ENCODE peak calls at places on chromosome 3, in ten cellular contexts. Z, W, T, S, I, G, O, J, E and A are unnamed samples.

GRCh38 chr3:133330043-133330442 is 69.8 kb upstream of the BFSP2 start:
- DNase-seq in Z (no peak), G (no peak), T (no peak), W (no peak), J (peak), S (no peak), E (no peak), I (peak), O (no peak), A (no peak)

GRCh38 chr3:173429076-173429475 is 31.5 kb downstream of the NLGN1 start:
- DNase-seq in Z (no peak), J (no peak), G (no peak), S (no peak), I (no peak), O (no peak), T (no peak), E (no peak), W (no peak), A (no peak)

GRCh38 chr3:116863842-116864626 is 154.5 kb downstream of the TUSC7 start:
- DNase-seq in J (peak), W (peak), I (peak), G (no peak), Z (no peak), E (peak), T (no peak), S (peak), O (peak), A (peak)

GRCh38 chr3:107938128-107938527 is 152.7 kb downstream of the CD47 start:
- DNase-seq in O (peak), Z (no peak), E (no peak), W (no peak), G (no peak), J (no peak), T (no peak), I (peak), S (peak), A (peak)

GRCh38 chr3:57030711-57031110 is 29.8 kb upstream of the SPATA12 start:
- DNase-seq in T (no peak), O (no peak), G (no peak), Z (no peak), E (no peak), W (no peak), J (no peak), S (no peak), I (no peak), A (no peak)

GRCh38 chr3:159798951-159799350 is 189.7 kb upstream of the IL12A start:
- DNase-seq in J (no peak), O (peak), W (no peak), I (peak), T (no peak), E (no peak), Z (no peak), S (peak), G (no peak), A (no peak)

GRCh38 chr3:39601241-39601640 is 133.8 kb downstream of the MOBP start:
- DNase-seq in Z (no peak), E (no peak), S (no peak), W (no peak), G (no peak), I (no peak), T (no peak), O (no peak), J (no peak), A (no peak)

GRCh38 chr3:138817685-138818084 is 17.0 kb downstream of the PIK3CB start:
- DNase-seq in J (no peak), S (no peak), Z (no peak), W (no peak), G (no peak), O (no peak), E (no peak), T (no peak), I (no peak), A (no peak)

GRCh38 chr3:113496924-113497323 is 18.0 kb downstream of the SPICE1 start:
- DNase-seq in E (no peak), I (peak), S (peak), Z (no peak), O (peak), J (no peak), T (no peak), W (no peak), G (no peak), A (no peak)

GRCh38 chr3:177929310-177929709 is 606.9 kb upstream of the KCNMB2 start:
- DNase-seq in E (no peak), O (no peak), W (no peak), I (no peak), G (no peak), S (peak), J (no peak), Z (no peak), T (no peak), A (no peak)

GRCh38 chr3:99669879-99670555 is 31.6 kb downstream of the COL8A1 start:
- DNase-seq in E (no peak), Z (no peak), S (peak), T (no peak), G (no peak), O (no peak), W (no peak), J (no peak), I (no peak), A (no peak)

GRCh38 chr3:100697183-100697582 is 12.1 kb upstream of the TFG start:
- DNase-seq in J (no peak), E (no peak), I (no peak), S (no peak), W (no peak), Z (peak), T (no peak), G (no peak), O (no peak), A (no peak)

GRCh38 chr3:4138150-4138783 is 164.9 kb upstream of the SETMAR start:
- DNase-seq in Z (no peak), E (no peak), T (no peak), I (no peak), G (no peak), O (no peak), S (no peak), W (no peak), J (no peak), A (no peak)

GRCh38 chr3:138862531-138862923 is 27.8 kb upstream of the PIK3CB start:
- DNase-seq in E (no peak), Z (no peak), W (no peak), O (no peak), S (no peak), G (peak), T (no peak), I (peak), J (no peak), A (no peak)

GRCh38 chr3:179391906-179392305 is 44.4 kb downstream of the MFN1 start:
- DNase-seq in I (no peak), J (no peak), W (no peak), Z (no peak), E (no peak), S (no peak), G (no peak), T (no peak), O (no peak), A (no peak)

GRCh38 chr3:49386056-49386756 is 25.6 kb downstream of the RHOA start:
- DNase-seq in W (no peak), E (no peak), O (no peak), Z (no peak), S (no peak), T (no peak), J (no peak), G (no peak), I (no peak), A (no peak)

GRCh38 chr3:170909129-170909903 is 879 bp upstream of the EIF5A2 start:
- DNase-seq in J (no peak), I (peak), S (peak), W (no peak), T (no peak), E (no peak), Z (no peak), O (peak), G (no peak), A (no peak)

GRCh38 chr3:33722626-33723370 is 4.7 kb upstream of the CLASP2 start:
- DNase-seq in J (no peak), Z (no peak), W (no peak), E (no peak), S (peak), O (peak), T (no peak), I (peak), G (no peak), A (no peak)

GRCh38 chr3:60609446-60609845 is 641.8 kb downstream of the FHIT start:
- DNase-seq in I (no peak), O (no peak), E (no peak), Z (no peak), T (no peak), W (no peak), J (no peak), S (no peak), G (no peak), A (no peak)

GRCh38 chr3:124565013-124565412 is 165.2 kb upstream of the UMPS start:
- DNase-seq in Z (peak), S (peak), G (peak), W (peak), J (peak), I (peak), O (peak), T (peak), E (peak), A (peak)

GRCh38 chr3:49841126-49841525 is 15.2 kb downstream of the TRAIP start:
- DNase-seq in T (no peak), I (peak), S (no peak), Z (no peak), W (no peak), O (peak), G (no peak), J (no peak), E (no peak), A (peak)

GRCh38 chr3:72041531-72041930 is 256.6 kb upstream of the PROK2 start:
- DNase-seq in Z (no peak), S (no peak), G (no peak), I (peak), E (no peak), O (peak), W (no peak), J (peak), T (no peak), A (no peak)

GRCh38 chr3:21889166-21889565 is 138.2 kb upstream of the ZNF385D start:
- DNase-seq in I (no peak), Z (no peak), E (no peak), J (no peak), G (no peak), W (no peak), T (no peak), S (no peak), O (no peak), A (no peak)

GRCh38 chr3:46714728-46715506 is 2.8 kb downstream of the PRSS50 start:
- DNase-seq in W (no peak), Z (no peak), O (no peak), G (no peak), S (no peak), I (no peak), E (no peak), T (no peak), J (no peak), A (no peak)

GRCh38 chr3:46089237-46090011 is 62.1 kb upstream of the XCR1 start:
- DNase-seq in I (peak), W (peak), G (peak), E (no peak), Z (peak), T (peak), J (peak), S (peak), O (peak), A (peak)

GRCh38 chr3:55910543-55910942 is 423.4 kb upstream of the WNT5A start:
- DNase-seq in I (peak), S (peak), W (no peak), E (no peak), T (no peak), Z (no peak), J (no peak), O (no peak), G (no peak), A (no peak)

GRCh38 chr3:152405915-152406802 is 137.4 kb downstream of the MBNL1 start:
- DNase-seq in T (no peak), O (peak), W (no peak), E (no peak), I (peak), Z (no peak), S (peak), J (no peak), G (no peak), A (no peak)

GRCh38 chr3:15295506-15295905 is 36.9 kb downstream of the SH3BP5 start:
- DNase-seq in T (no peak), I (peak), E (no peak), J (no peak), W (no peak), O (peak), S (no peak), Z (no peak), G (no peak), A (no peak)

GRCh38 chr3:185586644-185586964 is 509 bp downstream of the SENP2 start:
- DNase-seq in G (no peak), T (no peak), I (no peak), J (no peak), E (no peak), S (no peak), Z (no peak), O (no peak), W (no peak), A (no peak)

GRCh38 chr3:42495393-42495792 is 7.0 kb upstream of the VIPR1 start:
- DNase-seq in S (no peak), Z (peak), I (no peak), W (no peak), T (no peak), E (no peak), J (no peak), G (no peak), O (no peak), A (no peak)

GRCh38 chr3:73324203-73325155 is 263.0 kb downstream of the EBLN2 start:
- DNase-seq in T (no peak), S (no peak), O (peak), Z (no peak), J (no peak), E (no peak), G (no peak), I (peak), W (no peak), A (no peak)

GRCh38 chr3:61563614-61564404 is 2.4 kb downstream of the PTPRG start:
- DNase-seq in O (peak), W (no peak), G (no peak), S (no peak), E (no peak), Z (peak), I (no peak), J (no peak), T (no peak), A (no peak)

GRCh38 chr3:41265011-41265545 is 65.8 kb downstream of the CTNNB1 start:
- DNase-seq in G (no peak), S (peak), Z (no peak), T (no peak), I (peak), J (no peak), O (no peak), W (no peak), E (no peak), A (no peak)

GRCh38 chr3:194928183-194928736 is 242.6 kb downstream of the FAM43A start:
- DNase-seq in J (no peak), W (no peak), E (no peak), G (no peak), Z (no peak), T (no peak), I (peak), O (peak), S (peak), A (no peak)

GRCh38 chr3:193800138-193801043 is 207.4 kb downstream of the OPA1 start:
- DNase-seq in J (no peak), Z (no peak), S (no peak), G (no peak), W (no peak), O (no peak), I (no peak), T (no peak), E (no peak), A (no peak)

GRCh38 chr3:39378092-39378491 is 5.1 kb upstream of the SLC25A38 start:
- DNase-seq in E (peak), S (peak), J (no peak), W (no peak), Z (peak), O (peak), G (peak), T (no peak), I (peak), A (peak)

GRCh38 chr3:23608650-23609049 is 197.1 kb upstream of the UBE2E1 start:
- DNase-seq in G (no peak), I (no peak), J (no peak), W (no peak), S (no peak), O (no peak), T (no peak), Z (no peak), E (no peak), A (no peak)

GRCh38 chr3:21330293-21330692 is 420.7 kb downstream of the ZNF385D start:
- DNase-seq in S (no peak), W (no peak), G (no peak), O (peak), I (peak), J (no peak), Z (no peak), T (no peak), E (peak), A (peak)

GRCh38 chr3:178551916-178552321 is 15.7 kb downstream of the KCNMB2 start:
- DNase-seq in I (peak), J (no peak), Z (no peak), S (peak), T (no peak), O (peak), E (no peak), G (no peak), W (no peak), A (no peak)

GRCh38 chr3:112814256-112814655 is 32.4 kb downstream of the CD200R1L start:
- DNase-seq in I (peak), O (peak), E (peak), S (peak), J (no peak), G (no peak), T (no peak), W (no peak), Z (no peak), A (peak)

DNA sequence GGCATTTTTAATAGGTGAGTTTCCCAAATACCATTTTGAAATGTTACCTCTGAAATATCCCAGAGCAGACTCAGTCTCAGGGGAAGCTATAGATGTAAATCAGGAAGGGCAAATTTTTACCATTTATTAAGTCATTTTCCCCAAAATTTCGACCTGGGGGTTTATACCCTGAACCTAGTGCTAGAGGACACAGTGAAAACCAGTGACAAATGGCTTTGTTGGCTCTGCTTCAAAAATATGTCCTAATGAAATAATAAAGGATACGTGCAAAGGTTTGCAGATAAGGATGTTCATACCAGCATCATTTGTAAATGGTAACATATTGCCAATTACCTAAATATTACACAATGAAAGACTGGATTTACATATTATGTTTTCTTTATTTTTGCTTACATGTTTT is 546.7 kb upstream of the ADAMTS9 start:
- DNase-seq in E (no peak), S (no peak), J (no peak), T (no peak), I (no peak), O (no peak), Z (no peak), W (no peak), G (no peak), A (no peak)
- H3K4me3 ChIP-seq in E (no peak), S (no peak), J (no peak), T (no peak), I (no peak), O (no peak), Z (no peak), W (no peak), G (no peak), A (no peak)

GRCh38 chr3:155870133-155870944 is at the start of gene GMPS:
- DNase-seq in T (peak), O (peak), E (peak), S (peak), Z (peak), I (peak), W (peak), J (peak), G (peak), A (peak)
- TF ChIP-seq CTCF in T (peak), O (no peak), E (peak), S (peak), Z (peak), I (peak), W (peak), J (peak), G (peak), A (peak)

GRCh38 chr3:64686446-64686908 is 1.3 kb downstream of the ADAMTS9 start:
- DNase-seq in T (peak), S (peak), J (no peak), I (no peak), W (no peak), Z (peak), G (peak), O (no peak), E (peak), A (no peak)

GRCh38 chr3:64687381-64687780 is 419 bp downstream of the ADAMTS9 start:
- DNase-seq in S (no peak), I (no peak), T (no peak), Z (peak), O (no peak), W (no peak), J (no peak), E (no peak), G (no peak), A (no peak)

GRCh38 chr3:64685331-64685799 is 2.4 kb downstream of the ADAMTS9 start:
- DNase-seq in W (no peak), T (peak), S (peak), I (peak), E (no peak), Z (peak), G (no peak), J (peak), O (peak), A (no peak)

GRCh38 chr3:64685800-64686445 is 1.9 kb downstream of the ADAMTS9 start:
- DNase-seq in O (peak), E (no peak), I (peak), G (peak), S (peak), W (no peak), Z (peak), J (peak), T (peak), A (no peak)

GRCh38 chr3:64684715-64685261 is 3.0 kb downstream of the ADAMTS9 start:
- DNase-seq in G (no peak), W (no peak), E (no peak), Z (peak), T (peak), S (peak), I (peak), O (peak), J (peak), A (no peak)
- H3K4me3 ChIP-seq in G (peak), W (no peak), E (no peak), Z (peak), T (peak), S (peak), I (peak), O (peak), J (peak), A (no peak)

DNA sequence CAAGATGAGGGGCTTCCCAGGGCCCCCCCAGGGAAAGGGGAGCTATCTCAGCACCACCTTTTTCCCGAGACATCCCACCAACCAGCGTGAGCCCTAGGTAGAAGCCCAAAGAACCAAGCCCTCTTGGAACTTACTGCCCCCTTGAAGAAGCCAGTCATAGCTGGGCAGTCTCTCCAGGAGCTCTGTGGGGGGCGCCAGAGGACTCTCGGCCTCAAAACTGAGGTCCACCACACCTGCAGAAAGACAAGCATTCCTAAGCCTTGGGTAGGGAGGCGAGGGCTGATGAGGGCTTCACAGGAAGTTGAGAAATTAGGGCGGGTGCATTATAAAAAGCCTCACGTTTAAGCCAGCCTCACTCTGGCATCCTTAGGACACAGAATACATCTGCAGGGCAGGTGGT is 9.0 kb downstream of the SSUH2 start:
- DNase-seq in Z (no peak), W (no peak), T (no peak), E (no peak), O (no peak), I (no peak), J (no peak), G (no peak), S (no peak), A (no peak)
- TF ChIP-seq CTCF in Z (no peak), W (no peak), T (no peak), E (no peak), O (no peak), I (no peak), J (no peak), G (no peak), S (no peak), A (no peak)

GRCh38 chr3:18445421-18446066 is 20.4 kb upstream of the SATB1 start:
- DNase-seq in G (peak), I (no peak), E (no peak), O (no peak), S (no peak), Z (no peak), J (no peak), T (no peak), W (no peak), A (no peak)

GRCh38 chr3:18444597-18445420 is 19.7 kb upstream of the SATB1 start:
- DNase-seq in E (peak), G (peak), O (peak), I (peak), T (no peak), J (peak), W (no peak), Z (peak), S (peak), A (peak)

GRCh38 chr3:18441521-18441920 is 16.4 kb upstream of the SATB1 start:
- DNase-seq in T (no peak), W (no peak), S (no peak), E (no peak), I (no peak), G (no peak), O (no peak), J (no peak), Z (no peak), A (no peak)

GRCh38 chr3:18443670-18444596 is 18.8 kb upstream of the SATB1 start:
- DNase-seq in W (no peak), O (no peak), I (peak), J (peak), G (peak), Z (peak), T (no peak), E (no peak), S (no peak), A (no peak)

GRCh38 chr3:18442743-18443669 is 17.9 kb upstream of the SATB1 start:
- DNase-seq in E (no peak), S (no peak), Z (no peak), T (no peak), W (no peak), G (no peak), O (no peak), I (no peak), J (no peak), A (no peak)
- H3K4me3 ChIP-seq in E (no peak), S (no peak), Z (peak), T (peak), W (no peak), G (peak), O (no peak), I (peak), J (peak), A (no peak)